ENCODE peak calls at places on chromosomes 2 and 18, in nine cellular contexts. R is esophagus squamous epithelium, A is SK-N-SH, D is kidney, L is thoracic aorta, V is spleen, O is lower lobe of right lung, Q is A673, Z is ovary. B is an unnamed sample. For H3K4me1, the result is how much of the 10 kb centered on the place peaks cover.

GRCh38 chr2:24969784-24970183 is 2.0 kb downstream of the DNAJC27 start:
- DNase-seq in R (no peak), L (no peak), Q (no peak), A (no peak), Z (no peak), O (no peak), D (no peak), V (no peak), B (no peak)

GRCh38 chr2:62526531-62527381 is 20.8 kb upstream of the TMEM17 start:
- DNase-seq in Q (no peak), O (no peak), D (no peak), R (no peak), L (no peak), Z (no peak), V (no peak), A (no peak), B (no peak)

GRCh38 chr18:3040183-3040582 is 27.2 kb upstream of the LPIN2 start:
- DNase-seq in Q (no peak), O (no peak), R (no peak), A (no peak), Z (no peak), L (no peak), D (no peak), V (no peak), B (no peak)

GRCh38 chr2:108182489-108182888 is 57.3 kb upstream of the SULT1C3 start:
- DNase-seq in R (no peak), L (no peak), O (no peak), D (no peak), A (no peak), V (no peak), Z (no peak), Q (peak), B (peak)

GRCh38 chr2:43609304-43609883 is 13.6 kb upstream of the THADA start:
- DNase-seq in L (no peak), Q (peak), O (no peak), D (no peak), R (no peak), Z (no peak), A (peak), V (no peak), B (peak)

GRCh38 chr2:224847961-224848850 is 132.0 kb upstream of the CCDC195 start:
- DNase-seq in O (no peak), V (no peak), R (no peak), A (peak), D (no peak), Q (peak), Z (peak), L (no peak), B (peak)

GRCh38 chr2:138922973-138923563 is 142.9 kb upstream of the NXPH2 start:
- DNase-seq in R (no peak), D (no peak), Z (no peak), V (no peak), A (peak), O (no peak), Q (peak), L (no peak), B (no peak)

GRCh38 chr18:2406544-2406943 is 164.8 kb downstream of the METTL4 start:
- DNase-seq in Q (no peak), L (no peak), R (no peak), Z (no peak), V (no peak), O (no peak), A (no peak), D (no peak), B (no peak)

GRCh38 chr2:48512586-48512985 is 17.4 kb upstream of the STON1 start:
- DNase-seq in V (no peak), Q (no peak), A (no peak), Z (no peak), R (no peak), O (no peak), L (no peak), D (no peak), B (no peak)

GRCh38 chr18:2171840-2172625 is 399.3 kb downstream of the METTL4 start:
- DNase-seq in A (no peak), Q (no peak), O (no peak), L (no peak), V (no peak), Z (no peak), R (no peak), D (no peak), B (no peak)

GRCh38 chr2:50546790-50547189 is 485.1 kb downstream of the NRXN1 start:
- DNase-seq in V (no peak), R (no peak), Z (no peak), D (no peak), O (no peak), A (no peak), Q (no peak), L (no peak), B (no peak)

GRCh38 chr2:36918307-36918706 is 48.0 kb downstream of the STRN start:
- DNase-seq in R (no peak), Q (no peak), A (no peak), D (no peak), O (no peak), V (no peak), L (no peak), Z (no peak), B (no peak)

GRCh38 chr2:20184067-20184938 is 40.6 kb downstream of the SDC1 start:
- DNase-seq in R (no peak), Q (no peak), O (peak), A (no peak), Z (no peak), L (no peak), V (peak), D (no peak), B (no peak)

GRCh38 chr2:233676046-233676445 is 4.3 kb downstream of the UGT1A9 start:
- DNase-seq in Q (peak), D (no peak), O (no peak), A (no peak), Z (no peak), R (no peak), V (no peak), L (no peak), B (no peak)

GRCh38 chr2:37443082-37443481 is 98.7 kb downstream of the QPCT start:
- DNase-seq in R (no peak), Z (no peak), O (no peak), D (no peak), A (no peak), L (no peak), V (no peak), Q (no peak), B (no peak)

GRCh38 chr2:112259509-112260294 is 4.9 kb upstream of the ZC3H8 start:
- DNase-seq in D (peak), Z (peak), O (peak), L (peak), V (peak), A (peak), Q (peak), R (no peak), B (peak)

GRCh38 chr2:176105078-176105726 is 1.9 kb upstream of the HOXD11 start:
- DNase-seq in Z (no peak), D (peak), R (no peak), V (no peak), L (no peak), A (no peak), Q (peak), O (no peak), B (no peak)

GRCh38 chr2:667332-668000 is 9.7 kb downstream of the TMEM18 start:
- DNase-seq in Q (peak), O (no peak), D (no peak), Z (no peak), R (no peak), A (peak), V (no peak), L (no peak), B (no peak)

GRCh38 chr2:2586068-2586776 is 255.1 kb upstream of the MYT1L start:
- DNase-seq in L (no peak), R (no peak), V (no peak), Z (no peak), O (no peak), D (no peak), Q (no peak), A (no peak), B (no peak)

GRCh38 chr18:37505321-37505720 is 60.3 kb downstream of the CELF4 start:
- DNase-seq in R (no peak), Q (no peak), A (no peak), D (no peak), Z (no peak), V (no peak), L (no peak), O (no peak), B (no peak)

GRCh38 chr2:239684271-239684670 is 283.5 kb upstream of the HDAC4 start:
- DNase-seq in V (no peak), D (no peak), A (no peak), L (no peak), O (no peak), Q (no peak), R (no peak), Z (no peak), B (no peak)

GRCh38 chr18:41545091-41545888 is 409.7 kb upstream of the PIK3C3 start:
- DNase-seq in O (no peak), Q (no peak), A (no peak), R (no peak), V (no peak), Z (no peak), D (no peak), L (no peak), B (no peak)

GRCh38 chr18:48290162-48290926 is 118.8 kb downstream of the ZBTB7C start:
- DNase-seq in A (no peak), R (no peak), L (no peak), D (no peak), Z (no peak), O (no peak), V (no peak), Q (no peak), B (no peak)

GRCh38 chr18:841647-842370 is 29.8 kb upstream of the YES1 start:
- DNase-seq in R (no peak), A (no peak), Z (no peak), Q (no peak), V (no peak), O (no peak), D (no peak), L (no peak), B (no peak)

GRCh38 chr2:26414291-26414690 is 12.6 kb downstream of the DRC1 start:
- DNase-seq in Q (no peak), V (no peak), A (no peak), Z (no peak), R (no peak), D (no peak), O (no peak), L (no peak), B (no peak)

GRCh38 chr2:98821629-98822135 is 90.8 kb upstream of the MGAT4A start:
- DNase-seq in R (no peak), V (peak), Z (no peak), D (peak), A (no peak), L (no peak), O (no peak), Q (no peak), B (no peak)

GRCh38 chr18:63143246-63143847 is 176.2 kb downstream of the BCL2 start:
- DNase-seq in Z (no peak), R (no peak), A (peak), V (no peak), D (no peak), Q (no peak), O (no peak), L (no peak), B (no peak)

GRCh38 chr2:215970425-215970824 is 42.9 kb downstream of the MREG start:
- DNase-seq in Q (no peak), V (no peak), Z (no peak), O (no peak), D (no peak), L (no peak), R (no peak), A (no peak), B (no peak)

GRCh38 chr2:55097462-55098410 is 47.5 kb upstream of the RTN4 start:
- DNase-seq in Z (no peak), O (no peak), D (no peak), L (no peak), V (no peak), R (no peak), Q (no peak), A (no peak), B (no peak)

GRCh38 chr2:165778653-165779451 is 15.2 kb downstream of the GALNT3 start:
- DNase-seq in D (peak), V (no peak), A (no peak), Q (peak), O (no peak), R (no peak), L (no peak), Z (no peak), B (no peak)
- TF ChIP-seq CTCF in D (peak), V (no peak), A (no peak), Q (peak), O (peak), R (no peak), L (no peak), Z (no peak), B (no peak)

DNA sequence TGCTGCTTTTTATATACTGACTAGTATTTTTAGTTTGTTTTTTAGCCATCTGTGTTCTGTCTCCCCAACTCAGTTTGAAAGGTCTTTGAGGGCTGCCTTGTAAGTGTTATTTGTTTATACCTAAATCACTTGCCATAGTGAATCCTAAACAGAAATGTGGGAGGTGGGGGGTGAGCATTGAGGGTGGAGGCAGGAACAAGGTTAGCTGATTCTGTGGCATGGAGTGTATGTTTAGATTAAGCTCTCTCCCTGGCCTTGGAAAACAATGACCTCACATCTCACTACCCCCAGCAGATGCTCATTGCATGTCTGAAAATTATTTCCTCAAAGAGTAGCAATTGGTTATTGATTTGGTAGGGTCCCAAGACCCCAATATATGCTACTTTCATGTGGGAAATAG is 1.2 kb upstream of the NCKAP5 start:
- DNase-seq in Q (no peak), A (no peak), O (no peak), L (no peak), V (no peak), Z (no peak), R (no peak), D (no peak), B (no peak)
- H3K4me1 ChIP-seq in Q (under half), A (under half), O (under half), L (under half), V (under half), Z (under half), R (half or more), D (under half), B (under half)

GRCh38 chr2:75609334-75609689 is 37.3 kb upstream of the MRPL19 start:
- DNase-seq in R (no peak), L (no peak), Q (no peak), Z (no peak), V (no peak), D (no peak), A (no peak), O (no peak), B (no peak)
- TF ChIP-seq CTCF in R (no peak), L (no peak), Q (peak), Z (no peak), V (peak), D (no peak), A (no peak), O (no peak), B (no peak)

GRCh38 chr2:91748869-91749268 is 3057.4 kb downstream of the RPIA start:
- DNase-seq in O (no peak), V (no peak), L (no peak), D (no peak), A (peak), Z (no peak), R (no peak), Q (no peak), B (no peak)
- H3K4me1 ChIP-seq in O (under half), V (under half), L (under half), D (under half), A (under half), Z (under half), R (under half), Q (under half), B (under half)

GRCh38 chr18:77478619-77479018 is 229.0 kb downstream of the GALR1 start:
- DNase-seq in V (no peak), Q (no peak), A (peak), R (no peak), L (no peak), Z (no peak), O (no peak), D (no peak), B (peak)
- TF ChIP-seq CTCF in V (peak), Q (no peak), A (no peak), R (no peak), L (no peak), Z (no peak), O (peak), D (no peak), B (no peak)

GRCh38 chr2:10084567-10084910 is 4.3 kb upstream of the CYS1 start:
- DNase-seq in V (no peak), O (no peak), A (no peak), R (no peak), Z (no peak), Q (no peak), D (no peak), L (no peak), B (no peak)
- H3K4me1 ChIP-seq in V (under half), O (under half), A (under half), R (under half), Z (under half), Q (under half), D (under half), L (under half), B (under half)

GRCh38 chr2:29329899-29330298 is 214.7 kb downstream of the CLIP4 start:
- DNase-seq in R (no peak), Q (no peak), O (no peak), D (no peak), L (no peak), Z (no peak), A (no peak), V (no peak), B (no peak)
- TF ChIP-seq CTCF in R (no peak), Q (peak), O (peak), D (no peak), L (no peak), Z (no peak), A (peak), V (peak), B (no peak)

GRCh38 chr2:164515746-164516145 is 105.5 kb downstream of the GRB14 start:
- DNase-seq in A (no peak), O (no peak), L (no peak), R (no peak), V (no peak), Z (no peak), D (no peak), Q (no peak), B (no peak)

GRCh38 chr2:164515030-164515429 is 106.3 kb downstream of the GRB14 start:
- DNase-seq in V (no peak), Z (no peak), A (no peak), R (no peak), O (no peak), D (no peak), Q (no peak), L (no peak), B (no peak)

GRCh38 chr2:164510895-164511294 is 110.4 kb downstream of the GRB14 start:
- DNase-seq in L (no peak), R (no peak), Q (peak), Z (no peak), V (no peak), A (no peak), D (peak), O (no peak), B (no peak)

GRCh38 chr2:164511738-164512137 is 109.5 kb downstream of the GRB14 start:
- DNase-seq in V (no peak), A (no peak), Z (no peak), L (no peak), Q (no peak), R (no peak), O (no peak), D (no peak), B (no peak)

DNA sequence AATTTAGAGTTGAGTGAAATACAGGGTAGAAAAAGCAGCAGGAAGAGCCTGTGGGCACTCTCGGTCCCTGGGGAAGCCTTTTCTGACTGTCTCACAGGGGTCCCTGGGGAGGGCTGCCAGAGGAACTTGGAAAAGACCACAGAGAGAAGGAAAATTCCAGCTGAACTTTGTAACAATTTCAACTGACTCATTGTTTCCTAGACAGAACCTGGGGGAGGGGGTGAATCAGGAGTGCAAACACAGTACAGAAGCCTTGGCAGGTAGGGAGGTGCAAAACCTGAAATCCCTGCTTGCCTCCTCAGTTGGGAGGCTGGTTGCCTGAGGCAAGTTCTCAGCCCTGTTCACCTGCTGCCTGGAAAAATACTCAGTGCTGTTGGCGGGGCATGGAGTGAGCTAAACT is 106.8 kb downstream of the GRB14 start:
- DNase-seq in Z (no peak), R (no peak), Q (peak), A (no peak), V (no peak), D (no peak), O (no peak), L (no peak), B (no peak)
- H3K4me1 ChIP-seq in Z (under half), R (half or more), Q (under half), A (under half), V (under half), D (under half), O (under half), L (under half), B (under half)

DNA sequence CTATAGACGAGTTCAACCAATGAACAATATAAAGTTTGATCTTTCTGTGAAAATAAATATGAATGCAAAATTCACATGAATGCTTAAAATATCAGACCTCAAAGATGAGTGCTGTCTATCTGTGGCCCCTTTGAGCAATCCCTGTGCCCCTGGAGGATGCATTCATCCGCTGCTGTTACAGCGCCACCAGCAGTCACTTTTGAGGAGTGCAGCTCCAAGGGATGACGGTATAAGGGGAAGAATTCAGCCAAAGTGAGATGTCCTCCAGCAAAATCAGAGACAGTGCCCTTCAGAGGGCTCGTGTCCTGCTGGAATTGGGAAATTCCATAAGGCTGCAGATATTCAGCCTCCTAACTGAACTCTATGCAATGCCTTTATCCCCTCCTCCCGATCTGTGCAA is 12.0 kb upstream of the CHRNA1 start:
- DNase-seq in D (no peak), A (no peak), O (no peak), Q (peak), V (no peak), L (no peak), R (no peak), Z (no peak), B (no peak)
- TF ChIP-seq CTCF in D (no peak), A (peak), O (no peak), Q (peak), V (no peak), L (no peak), R (no peak), Z (no peak), B (no peak)

GRCh38 chr2:109677815-109678580 is 63.8 kb downstream of the SOWAHC start:
- DNase-seq in V (no peak), L (no peak), Z (no peak), D (no peak), A (no peak), O (no peak), Q (no peak), R (no peak), B (no peak)
- H3K4me1 ChIP-seq in V (under half), L (under half), Z (under half), D (under half), A (under half), O (under half), Q (under half), R (half or more), B (under half)

B was measured in mucosa of descending colon.